ENCODE peak calls at places on chromosome 7, in four cellular contexts. One of them, this sample, is unnamed.

GRCh38 chr7:5448378-5449042 is 24.9 kb upstream of the TNRC18 start:
- DNase-seq in GM23338: peak; percentile 79
- DNase-seq in HFF-Myc: no peak
- DNase-seq in cardiac fibroblast: no peak
- DNase-seq in this sample: no peak

GRCh38 chr7:39248041-39248692 is 270.5 kb downstream of the POU6F2 start:
- DNase-seq in GM23338: no peak
- DNase-seq in HFF-Myc: no peak
- DNase-seq in cardiac fibroblast: no peak
- DNase-seq in this sample: no peak

GRCh38 chr7:1763033-1763432 is 93.0 kb downstream of the ELFN1 start:
- DNase-seq in GM23338: no peak
- DNase-seq in HFF-Myc: no peak
- DNase-seq in cardiac fibroblast: no peak
- DNase-seq in this sample: no peak

GRCh38 chr7:754531-755420 is 27.7 kb upstream of the PRKAR1B start:
- DNase-seq in GM23338: no peak
- DNase-seq in HFF-Myc: no peak
- DNase-seq in cardiac fibroblast: no peak
- DNase-seq in this sample: no peak

GRCh38 chr7:977326-978048 is 2.1 kb upstream of the COX19 start:
- DNase-seq in GM23338: no peak
- DNase-seq in HFF-Myc: no peak
- DNase-seq in cardiac fibroblast: peak; percentile 22
- DNase-seq in this sample: no peak

GRCh38 chr7:80848841-80849240 is 70.0 kb downstream of the SEMA3C start:
- DNase-seq in GM23338: no peak
- DNase-seq in HFF-Myc: no peak
- DNase-seq in cardiac fibroblast: no peak
- DNase-seq in this sample: no peak

GRCh38 chr7:1368682-1369571 is 90.3 kb downstream of the MICALL2 start:
- DNase-seq in GM23338: peak; percentile 96
- DNase-seq in HFF-Myc: no peak
- DNase-seq in cardiac fibroblast: no peak
- DNase-seq in this sample: no peak

GRCh38 chr7:25636871-25637283 is 408.6 kb upstream of the NPVF start:
- DNase-seq in GM23338: no peak
- DNase-seq in HFF-Myc: no peak
- DNase-seq in cardiac fibroblast: peak; percentile 76
- DNase-seq in this sample: no peak

GRCh38 chr7:154566877-154567276 is 436.0 kb downstream of the PAXIP1 start:
- DNase-seq in GM23338: no peak
- DNase-seq in HFF-Myc: no peak
- DNase-seq in cardiac fibroblast: no peak
- DNase-seq in this sample: no peak

GRCh38 chr7:16891874-16892620 is 10.3 kb upstream of the AGR3 start:
- DNase-seq in GM23338: no peak
- DNase-seq in HFF-Myc: no peak
- DNase-seq in cardiac fibroblast: no peak
- DNase-seq in this sample: no peak

GRCh38 chr7:116598278-116598677 is 73.4 kb downstream of the CAV1 start:
- DNase-seq in GM23338: no peak
- DNase-seq in HFF-Myc: no peak
- DNase-seq in cardiac fibroblast: no peak
- DNase-seq in this sample: no peak
- TF ChIP-seq CTCF in GM23338: peak; percentile 74
- TF ChIP-seq CTCF in HFF-Myc: no peak
- TF ChIP-seq CTCF in cardiac fibroblast: peak; percentile 72
- TF ChIP-seq CTCF in this sample: peak; percentile 38

DNA sequence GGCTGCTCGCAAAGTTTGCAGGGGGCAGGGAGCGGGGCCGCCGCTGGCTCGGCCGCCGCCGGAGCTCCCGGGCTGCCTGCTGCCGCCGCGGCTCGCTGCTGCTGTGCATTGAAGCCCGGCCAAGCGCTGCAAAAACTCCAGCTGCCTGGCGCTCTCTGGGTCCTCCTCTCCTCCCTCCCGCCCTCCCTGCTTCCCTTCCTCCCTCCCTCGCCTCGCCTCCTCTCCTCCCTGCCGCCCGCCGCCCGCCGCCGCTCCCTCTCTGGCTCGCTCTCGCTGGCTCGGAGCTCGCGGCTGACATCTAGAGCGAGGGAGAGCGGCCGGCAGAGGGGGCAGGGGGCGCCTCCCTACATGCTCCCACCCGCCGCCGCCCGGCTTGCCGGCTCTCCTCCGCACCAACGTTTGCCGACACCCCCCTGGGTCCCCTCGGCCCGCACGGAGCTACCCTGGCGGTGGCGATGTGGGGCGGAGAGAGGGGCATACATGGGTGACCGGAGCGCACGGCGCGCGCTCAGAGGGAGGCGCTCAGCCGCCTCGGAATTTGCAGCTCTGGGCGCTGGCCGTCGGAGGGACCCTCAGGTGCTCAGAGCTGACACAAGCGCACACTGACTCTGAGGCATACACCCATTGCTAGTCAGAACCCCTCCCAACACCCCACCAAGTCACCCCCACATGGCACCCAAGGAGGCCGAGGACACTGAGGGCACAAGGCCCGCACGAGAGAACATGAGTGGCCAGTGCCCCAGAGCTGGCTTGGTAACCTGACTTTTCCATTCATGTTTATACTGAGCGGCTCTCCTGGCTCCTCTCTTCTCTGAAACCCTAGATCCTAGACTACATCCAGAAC is 1.2 kb upstream of the PLXNA4 start:
- DNase-seq in GM23338: peak; percentile 84
- DNase-seq in HFF-Myc: no peak
- DNase-seq in cardiac fibroblast: peak; percentile 89
- DNase-seq in this sample: peak; percentile 7
- TF ChIP-seq CTCF in GM23338: peak; percentile 21
- TF ChIP-seq CTCF in HFF-Myc: no peak
- TF ChIP-seq CTCF in cardiac fibroblast: no peak
- TF ChIP-seq CTCF in this sample: no peak

GRCh38 chr7:88396295-88396947 is 89.7 kb upstream of the STEAP4 start:
- DNase-seq in GM23338: no peak
- DNase-seq in HFF-Myc: no peak
- DNase-seq in cardiac fibroblast: no peak
- DNase-seq in this sample: no peak

GRCh38 chr7:88396948-88397322 is 90.2 kb upstream of the STEAP4 start:
- DNase-seq in GM23338: no peak
- DNase-seq in HFF-Myc: no peak
- DNase-seq in cardiac fibroblast: no peak
- DNase-seq in this sample: no peak

GRCh38 chr7:88402529-88402928 is 95.8 kb upstream of the STEAP4 start:
- DNase-seq in GM23338: no peak
- DNase-seq in HFF-Myc: no peak
- DNase-seq in cardiac fibroblast: no peak
- DNase-seq in this sample: no peak

GRCh38 chr7:88399036-88399435 is 92.3 kb upstream of the STEAP4 start:
- DNase-seq in GM23338: no peak
- DNase-seq in HFF-Myc: no peak
- DNase-seq in cardiac fibroblast: no peak
- DNase-seq in this sample: no peak

DNA sequence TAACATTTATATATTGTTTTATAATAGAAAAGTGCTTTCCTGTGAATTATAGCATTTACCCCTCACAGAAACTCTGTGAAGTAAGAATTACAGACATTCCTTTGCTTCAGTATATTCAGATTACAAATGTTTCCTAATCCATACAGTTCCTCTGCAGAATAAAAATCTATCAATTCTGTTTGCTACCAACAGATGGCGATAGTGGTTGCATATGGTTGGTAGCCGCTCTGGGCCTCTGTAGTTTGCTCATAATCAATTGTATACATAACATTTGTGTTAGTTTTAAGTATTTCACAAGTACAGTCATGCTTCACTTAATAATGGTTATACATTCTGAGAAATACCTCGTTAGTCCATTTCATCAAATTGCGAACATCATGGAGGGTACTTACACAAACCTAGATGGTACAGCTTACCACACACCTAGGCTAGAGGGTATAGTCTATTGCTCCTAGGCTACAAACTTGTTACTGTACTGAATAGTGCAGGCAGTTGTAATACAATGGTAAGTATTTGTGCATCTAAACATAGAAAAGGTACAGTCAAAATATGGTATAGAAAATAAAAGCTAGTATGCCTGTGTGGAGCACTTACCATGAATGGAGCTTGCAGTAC is 94.4 kb upstream of the STEAP4 start:
- DNase-seq in GM23338: peak; percentile 54
- DNase-seq in HFF-Myc: no peak
- DNase-seq in cardiac fibroblast: peak; percentile 2
- DNase-seq in this sample: no peak
- TF ChIP-seq CTCF in GM23338: peak; percentile 66
- TF ChIP-seq CTCF in HFF-Myc: peak; percentile 26
- TF ChIP-seq CTCF in cardiac fibroblast: peak; percentile 27
- TF ChIP-seq CTCF in this sample: peak; percentile 17

GRCh38 chr7:52017802-52018679 is 701.4 kb upstream of the COBL start:
- DNase-seq in GM23338: peak; percentile 92
- DNase-seq in HFF-Myc: no peak
- DNase-seq in cardiac fibroblast: no peak
- DNase-seq in this sample: no peak
- TF ChIP-seq CTCF in GM23338: peak; percentile 79
- TF ChIP-seq CTCF in HFF-Myc: peak; percentile 22
- TF ChIP-seq CTCF in cardiac fibroblast: peak; percentile 15
- TF ChIP-seq CTCF in this sample: no peak

DNA sequence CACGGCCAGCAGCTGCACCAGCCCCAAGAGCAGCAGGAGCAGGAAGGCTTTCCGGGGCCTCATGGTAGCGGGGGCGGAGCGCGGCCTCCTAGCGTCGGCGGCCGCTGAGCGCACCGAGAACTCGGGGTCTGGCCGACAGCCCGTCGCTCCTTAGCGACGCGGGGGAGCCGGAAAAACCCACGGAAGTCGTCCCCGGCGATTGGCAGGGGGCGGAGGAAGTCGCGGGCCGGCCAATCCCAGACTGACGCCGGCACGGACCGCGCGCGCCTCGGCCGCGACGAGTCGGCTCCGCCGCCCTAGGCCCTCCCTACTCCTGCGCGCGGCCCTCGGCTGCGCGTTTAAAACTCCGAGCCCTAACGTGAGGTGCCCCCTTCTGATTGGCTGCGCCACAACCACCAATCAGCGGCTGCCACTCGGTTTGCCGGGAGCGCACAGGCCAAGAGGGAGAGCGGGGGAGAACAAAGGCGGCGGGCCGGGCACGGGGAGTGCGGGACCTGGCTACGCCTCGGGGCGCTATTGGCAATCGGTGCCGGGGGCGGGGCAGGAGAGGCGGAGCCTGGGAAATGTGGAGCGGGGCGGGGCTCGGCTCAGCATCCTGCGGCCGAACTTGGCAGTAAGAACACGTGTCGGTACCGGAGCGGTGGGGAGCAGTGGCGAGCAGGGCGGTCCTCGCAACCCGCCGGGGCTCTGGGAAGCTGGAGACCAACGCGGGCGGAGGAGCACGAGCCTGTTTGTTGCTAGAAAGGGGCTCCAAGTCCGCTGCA is at the start of gene PDIA4:
- DNase-seq in GM23338: peak; percentile 99
- DNase-seq in HFF-Myc: peak; percentile 95
- DNase-seq in cardiac fibroblast: peak; percentile 100
- DNase-seq in this sample: peak; percentile 98
- TF ChIP-seq CTCF in GM23338: no peak
- TF ChIP-seq CTCF in HFF-Myc: peak; percentile 8
- TF ChIP-seq CTCF in cardiac fibroblast: peak; percentile 17
- TF ChIP-seq CTCF in this sample: no peak

GRCh38 chr7:150739045-150739432 is 1.8 kb downstream of the GIMAP5 start:
- DNase-seq in GM23338: no peak
- DNase-seq in HFF-Myc: no peak
- DNase-seq in cardiac fibroblast: no peak
- DNase-seq in this sample: no peak
- TF ChIP-seq CTCF in GM23338: no peak
- TF ChIP-seq CTCF in HFF-Myc: no peak
- TF ChIP-seq CTCF in cardiac fibroblast: no peak
- TF ChIP-seq CTCF in this sample: no peak

DNA sequence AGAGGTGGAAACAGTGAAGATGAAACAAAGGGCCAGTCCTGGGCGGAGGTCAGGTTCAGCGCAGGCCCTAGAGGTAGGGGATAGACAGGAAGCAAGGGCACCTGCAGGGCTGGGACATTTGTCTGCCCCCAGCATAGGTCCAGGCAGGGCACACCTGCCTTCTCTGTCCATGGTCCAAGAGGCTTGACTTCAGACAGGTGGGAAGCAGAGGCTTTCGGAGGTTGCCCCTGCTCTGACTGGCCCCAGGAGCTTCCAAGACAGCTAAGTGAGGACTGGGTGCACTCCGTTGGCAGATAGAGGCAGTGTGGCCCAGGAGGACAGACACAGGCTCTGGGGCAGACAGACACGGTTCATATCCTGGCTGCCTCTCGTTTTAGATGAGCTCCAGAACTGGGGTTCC is 71.6 kb upstream of the GRB10 start:
- DNase-seq in GM23338: no peak
- DNase-seq in HFF-Myc: no peak
- DNase-seq in cardiac fibroblast: no peak
- DNase-seq in this sample: no peak
- TF ChIP-seq CTCF in GM23338: no peak
- TF ChIP-seq CTCF in HFF-Myc: no peak
- TF ChIP-seq CTCF in cardiac fibroblast: no peak
- TF ChIP-seq CTCF in this sample: no peak

DNA sequence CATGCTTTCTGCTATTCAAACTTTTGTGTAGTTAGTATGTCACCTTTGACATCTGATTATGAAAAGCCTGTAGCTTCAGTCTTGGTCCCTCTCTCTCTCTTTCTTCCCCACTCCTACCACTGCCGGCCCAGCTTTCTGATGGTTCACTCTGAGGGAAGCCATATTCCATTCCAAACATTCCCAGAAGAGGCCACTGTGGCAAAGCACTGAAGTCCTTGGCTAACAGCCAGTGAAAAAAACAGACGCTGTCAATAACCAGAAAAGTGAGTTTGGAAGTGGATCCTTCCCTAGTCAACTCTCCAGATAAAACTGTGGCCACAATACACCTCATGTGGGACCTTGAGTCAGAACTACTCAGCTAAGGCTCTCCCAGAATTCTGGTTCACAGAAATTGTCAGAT is 950.7 kb upstream of the PHF14 start:
- DNase-seq in GM23338: peak; percentile 72
- DNase-seq in HFF-Myc: no peak
- DNase-seq in cardiac fibroblast: no peak
- DNase-seq in this sample: no peak
- TF ChIP-seq CTCF in GM23338: peak; percentile 64
- TF ChIP-seq CTCF in HFF-Myc: no peak
- TF ChIP-seq CTCF in cardiac fibroblast: no peak
- TF ChIP-seq CTCF in this sample: no peak

GRCh38 chr7:73978681-73979563 is 49.1 kb upstream of the ELN start:
- DNase-seq in GM23338: peak; percentile 85
- DNase-seq in HFF-Myc: no peak
- DNase-seq in cardiac fibroblast: peak; percentile 66
- DNase-seq in this sample: no peak
- TF ChIP-seq CTCF in GM23338: peak; percentile 96
- TF ChIP-seq CTCF in HFF-Myc: peak; percentile 53
- TF ChIP-seq CTCF in cardiac fibroblast: peak; percentile 53
- TF ChIP-seq CTCF in this sample: peak; percentile 31